ENCODE peak calls at places on chromosomes 16 and 17, in ten cellular contexts. N is DND-41, W is heart left ventricle, V is stomach, S is mucosa of descending colon, I is astrocyte of the spinal cord, Y is neural crest cell, M is foreskin fibroblast, Q is astrocyte of the cerebellum, H is hepatocyte. B is an unnamed sample.

GRCh38 chr17:74531231-74531761 is at the start of gene CD300LB:
- DNase-seq in Y (no peak), Q (no peak), V (peak), M (no peak), W (peak), S (no peak), I (no peak), N (peak), H (no peak), B (no peak)

GRCh38 chr17:19508327-19508867 is 25.3 kb upstream of the SLC47A1 start:
- DNase-seq in W (peak), N (no peak), M (no peak), I (no peak), Q (no peak), V (no peak), S (peak), Y (no peak), H (peak), B (peak)

GRCh38 chr17:1830288-1830687 is 483 bp downstream of the RPA1 start:
- DNase-seq in W (no peak), Q (no peak), Y (peak), M (no peak), V (no peak), N (peak), I (peak), S (no peak), H (peak), B (peak)

GRCh38 chr17:38852771-38853291 is 690 bp downstream of the RPL23 start:
- DNase-seq in Y (no peak), M (no peak), I (no peak), N (no peak), Q (no peak), W (no peak), H (no peak), V (no peak), S (no peak), B (no peak)

GRCh38 chr16:89670496-89671431 is 13.1 kb downstream of the SPATA33 start:
- DNase-seq in N (no peak), S (no peak), M (peak), Y (no peak), W (no peak), H (no peak), I (peak), V (no peak), Q (no peak), B (no peak)

GRCh38 chr16:9027070-9027799 is 63.5 kb upstream of the USP7 start:
- DNase-seq in V (no peak), I (no peak), Y (no peak), Q (no peak), M (no peak), S (no peak), H (no peak), W (no peak), N (no peak), B (no peak)

GRCh38 chr16:15732416-15732815 is 82.4 kb downstream of the NDE1 start:
- DNase-seq in S (no peak), W (no peak), M (peak), H (no peak), Y (no peak), Q (no peak), N (no peak), V (no peak), I (peak), B (no peak)

GRCh38 chr16:77849640-77850258 is 61.4 kb downstream of the VAT1L start:
- DNase-seq in M (no peak), Q (no peak), S (no peak), N (no peak), H (no peak), W (no peak), I (no peak), V (no peak), Y (no peak), B (no peak)

GRCh38 chr16:11356573-11357331 is 11.5 kb downstream of the RMI2 start:
- DNase-seq in M (peak), I (peak), S (peak), V (peak), Y (peak), N (peak), Q (no peak), W (peak), H (peak), B (peak)

GRCh38 chr17:38590988-38591758 is 14.6 kb downstream of the SRCIN1 start:
- DNase-seq in N (peak), Q (no peak), M (no peak), W (no peak), H (no peak), V (no peak), I (no peak), S (no peak), Y (no peak), B (peak)

GRCh38 chr17:4230142-4230541 is 33.6 kb downstream of the ANKFY1 start:
- DNase-seq in Y (no peak), V (no peak), I (peak), H (peak), S (no peak), Q (peak), W (peak), M (peak), N (no peak), B (no peak)

GRCh38 chr16:70437017-70437581 is 1.8 kb downstream of the ST3GAL2 start:
- DNase-seq in I (peak), H (peak), V (no peak), Y (no peak), N (peak), W (no peak), Q (peak), M (peak), S (no peak), B (no peak)

GRCh38 chr17:38617967-38618760 is 12.4 kb upstream of the SRCIN1 start:
- DNase-seq in N (no peak), Q (no peak), H (no peak), Y (no peak), I (no peak), S (no peak), V (no peak), M (no peak), W (no peak), B (no peak)

GRCh38 chr17:77849203-77849602 is 109.3 kb upstream of the TNRC6C start:
- DNase-seq in Q (no peak), M (no peak), H (no peak), Y (no peak), S (no peak), V (no peak), I (no peak), N (no peak), W (no peak), B (no peak)

GRCh38 chr16:80674884-80675283 is 129.5 kb downstream of the CDYL2 start:
- DNase-seq in I (no peak), Q (no peak), M (no peak), V (no peak), Y (no peak), H (no peak), W (no peak), S (no peak), N (no peak), B (no peak)

GRCh38 chr17:21379080-21379711 is 3.0 kb downstream of the KCNJ12 start:
- DNase-seq in N (no peak), H (no peak), M (no peak), Q (no peak), Y (no peak), V (peak), S (peak), W (peak), I (no peak), B (no peak)

GRCh38 chr16:51508813-51509212 is 357.7 kb upstream of the SALL1 start:
- DNase-seq in I (no peak), W (no peak), Y (no peak), N (no peak), M (peak), Q (no peak), H (no peak), S (no peak), V (no peak), B (no peak)

GRCh38 chr17:79901131-79901530 is 61.9 kb upstream of the CBX4 start:
- DNase-seq in Y (no peak), V (no peak), M (no peak), S (no peak), N (no peak), Q (no peak), W (no peak), I (no peak), H (no peak), B (no peak)

GRCh38 chr17:7885357-7886226 is 3.0 kb upstream of the CHD3 start:
- DNase-seq in S (peak), I (peak), H (peak), Q (no peak), M (no peak), W (peak), Y (peak), V (peak), N (peak), B (peak)

GRCh38 chr16:21121150-21121549 is 29.5 kb downstream of the DNAH3 start:
- DNase-seq in W (no peak), Q (no peak), H (no peak), I (no peak), N (no peak), Y (no peak), V (no peak), S (no peak), M (no peak), B (no peak)

GRCh38 chr17:9818760-9819159 is 3.1 kb downstream of the GSG1L2 start:
- DNase-seq in Y (no peak), Q (no peak), S (no peak), M (no peak), H (no peak), N (no peak), V (no peak), W (no peak), I (no peak), B (no peak)

GRCh38 chr16:53878216-53878615 is 174.3 kb downstream of the FTO start:
- DNase-seq in S (no peak), H (no peak), I (no peak), W (no peak), V (no peak), M (no peak), Y (no peak), Q (peak), N (no peak), B (no peak)

GRCh38 chr17:42814633-42815399 is 9.3 kb downstream of the BECN1 start:
- DNase-seq in M (peak), S (no peak), N (no peak), W (no peak), V (no peak), Q (peak), Y (no peak), H (no peak), I (peak), B (no peak)

GRCh38 chr17:13671771-13672170 is 70.0 kb upstream of the HS3ST3A1 start:
- DNase-seq in I (peak), H (no peak), W (no peak), S (no peak), Q (peak), Y (no peak), M (no peak), N (no peak), V (no peak), B (no peak)

GRCh38 chr16:27230562-27230991 is 27.3 kb downstream of the KDM8 start:
- DNase-seq in S (peak), N (peak), H (no peak), Y (no peak), M (no peak), I (no peak), V (peak), Q (no peak), W (no peak), B (no peak)

GRCh38 chr17:79574656-79575055 is 36.2 kb downstream of the RBFOX3 start:
- DNase-seq in W (no peak), N (no peak), Y (no peak), Q (no peak), M (no peak), H (no peak), I (no peak), V (no peak), S (no peak), B (no peak)

GRCh38 chr16:27430923-27431484 is 29.0 kb downstream of the IL21R start:
- DNase-seq in Y (no peak), Q (no peak), I (no peak), W (peak), S (no peak), H (no peak), M (no peak), V (peak), N (no peak), B (no peak)

GRCh38 chr16:80117731-80118130 is 423.1 kb upstream of the DYNLRB2 start:
- DNase-seq in Q (no peak), I (no peak), Y (no peak), H (no peak), S (no peak), N (no peak), W (no peak), M (no peak), V (no peak), B (no peak)

GRCh38 chr17:9839433-9839832 is 13.7 kb downstream of the GLP2R start:
- DNase-seq in W (no peak), N (no peak), V (no peak), Q (no peak), Y (no peak), M (no peak), I (no peak), S (no peak), H (no peak), B (no peak)

GRCh38 chr16:23359092-23359760 is 57.1 kb downstream of the SCNN1B start:
- DNase-seq in H (no peak), V (no peak), Q (no peak), N (no peak), S (no peak), I (no peak), M (peak), W (no peak), Y (no peak), B (no peak)

GRCh38 chr17:41636652-41637051 is 12.3 kb upstream of the KRT17 start:
- DNase-seq in I (no peak), H (no peak), Y (no peak), W (no peak), S (no peak), Q (no peak), N (no peak), M (no peak), V (no peak), B (no peak)

GRCh38 chr17:79975498-79976134 is 60.1 kb downstream of the TBC1D16 start:
- DNase-seq in N (no peak), W (no peak), S (peak), Q (no peak), Y (no peak), I (no peak), H (no peak), V (no peak), M (no peak), B (no peak)

GRCh38 chr17:16649585-16649984 is 4.1 kb downstream of the ZNF624 start:
- DNase-seq in Y (no peak), V (no peak), W (no peak), S (no peak), I (no peak), H (no peak), N (no peak), M (no peak), Q (no peak), B (no peak)
- TF ChIP-seq CTCF in Y (no peak), V (no peak), W (no peak), S (no peak), I (no peak), H (no peak), N (no peak), M (no peak), Q (no peak), B (no peak)

GRCh38 chr16:31298958-31299357 is 39.2 kb downstream of the ITGAM start:
- DNase-seq in N (no peak), H (no peak), W (no peak), M (no peak), S (no peak), I (no peak), V (no peak), Y (no peak), Q (no peak), B (no peak)
- TF ChIP-seq CTCF in N (peak), H (peak), W (no peak), M (no peak), S (no peak), I (no peak), V (no peak), Y (no peak), Q (no peak), B (no peak)

DNA sequence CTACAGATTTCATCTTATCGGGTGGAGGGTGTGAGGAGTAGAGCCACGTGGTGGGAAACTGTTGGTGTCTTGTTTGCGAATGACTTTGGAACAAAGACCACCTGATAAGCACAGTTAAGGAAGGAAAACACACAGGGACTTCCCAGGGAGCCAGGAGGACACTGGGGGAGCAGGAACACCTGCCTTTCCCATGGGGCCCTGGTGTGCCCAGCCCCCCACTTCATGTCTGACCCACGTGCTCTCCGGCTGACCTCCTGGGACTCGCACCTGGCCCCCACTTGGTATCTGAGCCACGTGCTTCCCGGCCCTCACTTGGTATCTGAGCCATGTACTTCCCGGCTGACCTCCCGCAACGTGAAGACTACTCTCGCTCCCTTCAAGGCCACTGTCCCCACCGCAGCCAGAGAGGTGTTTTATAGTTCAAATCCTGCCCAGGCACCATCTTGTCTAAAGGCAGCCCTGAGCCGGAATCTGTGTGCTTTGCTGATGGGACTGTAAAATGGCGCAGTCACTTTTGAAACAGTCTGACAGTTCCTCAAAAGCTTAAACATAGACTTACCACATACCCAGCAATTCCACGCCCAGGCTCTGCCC is 5.4 kb upstream of the CSNK1D start:
- DNase-seq in V (no peak), N (no peak), Y (no peak), Q (no peak), S (peak), I (no peak), M (no peak), W (no peak), H (no peak), B (no peak)
- TF ChIP-seq CTCF in V (no peak), N (no peak), Y (no peak), Q (no peak), S (no peak), I (no peak), M (no peak), W (no peak), H (no peak), B (no peak)

GRCh38 chr17:48317732-48318131 is 112.3 kb downstream of the SKAP1 start:
- DNase-seq in H (no peak), N (no peak), Q (no peak), I (no peak), S (no peak), W (no peak), V (no peak), Y (no peak), M (no peak), B (no peak)

GRCh38 chr17:48326311-48326710 is 103.7 kb downstream of the SKAP1 start:
- DNase-seq in N (no peak), W (no peak), Q (no peak), V (no peak), Y (no peak), I (no peak), H (no peak), M (no peak), S (no peak), B (no peak)

DNA sequence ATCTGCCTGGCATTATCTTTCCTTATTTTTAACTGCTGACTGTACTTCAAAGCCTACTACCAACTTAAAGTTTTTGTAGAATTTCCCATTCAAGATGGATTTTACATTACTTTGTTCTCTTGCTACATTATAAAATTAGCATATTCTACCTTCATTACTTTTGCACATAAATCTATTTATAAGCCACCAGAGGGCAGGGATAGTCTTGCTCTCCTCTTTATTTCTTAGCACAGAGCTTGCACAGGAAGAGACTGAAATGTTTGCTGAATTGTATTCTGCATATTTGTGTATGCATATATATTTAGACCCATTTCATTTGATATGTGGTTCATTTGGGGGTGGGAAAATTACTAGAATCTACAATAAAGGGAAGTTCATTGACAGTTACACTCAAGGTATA is 108.0 kb downstream of the SKAP1 start:
- DNase-seq in S (no peak), Y (no peak), V (no peak), I (peak), N (no peak), W (no peak), M (peak), H (no peak), Q (peak), B (no peak)
- TF ChIP-seq CTCF in S (no peak), Y (no peak), V (no peak), I (peak), N (no peak), W (no peak), M (no peak), H (no peak), Q (peak), B (no peak)